ENCODE peak calls at places on chromosomes 5 and 9, in four cellular contexts. G is Peyer's patch, V is mammary epithelial cell, H is hepatocyte. X is an unnamed sample.

GRCh38 chr9:128733256-128733655 is 9.3 kb upstream of the ZDHHC12 start:
- DNase-seq in V (peak), H (peak), G (peak), X (peak)

GRCh38 chr5:36393656-36394438 is 92.1 kb upstream of the RANBP3L start:
- DNase-seq in G (no peak), V (no peak), H (no peak), X (no peak)

GRCh38 chr5:141848771-141849370 is 29.3 kb downstream of the PCDH1 start:
- DNase-seq in H (peak), V (peak), G (peak), X (peak)

GRCh38 chr5:430214-430925 is 12.6 kb upstream of the EXOC3 start:
- DNase-seq in G (no peak), V (no peak), H (no peak), X (no peak)

GRCh38 chr9:113164536-113165300 is 13.9 kb downstream of the SLC31A2 start:
- DNase-seq in V (no peak), G (no peak), H (no peak), X (peak)

GRCh38 chr9:1994180-1994579 is 21.0 kb upstream of the SMARCA2 start:
- DNase-seq in H (no peak), G (no peak), V (no peak), X (no peak)

GRCh38 chr5:140182803-140183367 is 7.9 kb downstream of the CYSTM1 start:
- DNase-seq in G (no peak), V (no peak), H (peak), X (no peak)

GRCh38 chr5:83586874-83587776 is 115.6 kb downstream of the VCAN start:
- DNase-seq in G (no peak), V (no peak), H (no peak), X (no peak)

X was measured in LHCN-M2.